ENCODE peak calls at places on chromosomes 5 and 9, in eight cellular contexts. K is activated T-cell treated with anti-CD3 and anti-CD28 coated beads for 24 hours; C is NCI-H1092; N is germinal center; A is left cardiac atrium; L is DMS53; G is IMR-90; I is activated naive CD4-positive, alpha-beta T cell treated with Interleukin-2 at 50 U/mL for 16 hours. S is an unnamed sample.

GRCh38 chr5:142248853-142249462 is 75.9 kb downstream of the SPRY4 start:
- DNase-seq in K (no peak), G (peak), C (no peak), L (no peak), N (no peak), I (no peak), A (peak), S (peak)

GRCh38 chr9:19517202-19517942 is 108.6 kb downstream of the ACER2 start:
- DNase-seq in L (peak), A (no peak), C (no peak), I (no peak), G (no peak), K (no peak), N (no peak), S (peak)

GRCh38 chr5:116032094-116032517 is at the start of gene ARL14EPL:
- DNase-seq in A (peak), N (peak), G (peak), I (no peak), C (no peak), L (peak), K (no peak), S (peak)

GRCh38 chr5:12703254-12703653 is 799.0 kb upstream of the CTNND2 start:
- DNase-seq in C (no peak), I (no peak), K (no peak), A (no peak), N (no peak), G (no peak), L (no peak), S (no peak)

GRCh38 chr5:174413520-174414314 is 310.7 kb upstream of the MSX2 start:
- DNase-seq in G (peak), C (no peak), I (no peak), N (no peak), K (no peak), L (no peak), A (no peak), S (no peak)

GRCh38 chr5:98605010-98605425 is 168.4 kb upstream of the RGMB start:
- DNase-seq in G (peak), K (no peak), C (no peak), L (peak), N (no peak), I (no peak), A (no peak), S (no peak)

GRCh38 chr5:59678959-59679358 is 214.6 kb downstream of the PDE4D start:
- DNase-seq in I (no peak), G (no peak), L (no peak), A (no peak), C (no peak), K (no peak), N (no peak), S (no peak)

GRCh38 chr5:170497311-170498038 is 6.3 kb upstream of the KCNIP1 start:
- DNase-seq in N (no peak), K (no peak), L (no peak), I (no peak), G (peak), A (no peak), C (no peak), S (no peak)

GRCh38 chr5:150672237-150672883 is 11.3 kb downstream of the MYOZ3 start:
- DNase-seq in I (peak), N (no peak), G (no peak), C (no peak), L (peak), A (peak), K (no peak), S (no peak)

GRCh38 chr5:135208555-135209494 is 174.8 kb upstream of the PITX1 start:
- DNase-seq in N (no peak), K (no peak), A (no peak), C (peak), L (peak), I (no peak), G (peak), S (no peak)

GRCh38 chr5:69129413-69129812 is 35.6 kb downstream of the SLC30A5 start:
- DNase-seq in A (no peak), I (no peak), L (peak), C (no peak), K (no peak), G (peak), N (no peak), S (no peak)

GRCh38 chr9:6805532-6805931 is 47.8 kb downstream of the KDM4C start:
- DNase-seq in N (no peak), K (no peak), L (no peak), C (no peak), A (peak), I (no peak), G (peak), S (no peak)

GRCh38 chr9:111924281-111924680 is 27.7 kb downstream of the UGCG start:
- DNase-seq in A (no peak), I (no peak), N (no peak), C (no peak), G (no peak), L (peak), K (no peak), S (no peak)

GRCh38 chr9:36049408-36049807 is 12.7 kb downstream of the RECK start:
- DNase-seq in G (no peak), K (no peak), N (no peak), C (no peak), I (no peak), L (no peak), A (no peak), S (no peak)

GRCh38 chr5:100902406-100903035 is 561 bp downstream of the ST8SIA4 start:
- DNase-seq in A (no peak), K (no peak), C (no peak), N (no peak), L (peak), I (peak), G (no peak), S (no peak)

GRCh38 chr5:134864707-134865106 is 9.5 kb upstream of the TXNDC15 start:
- DNase-seq in L (no peak), I (no peak), G (no peak), K (no peak), C (no peak), N (no peak), A (no peak), S (no peak)

GRCh38 chr5:87524217-87524616 is 111.5 kb upstream of the CCNH start:
- DNase-seq in K (no peak), G (no peak), N (no peak), C (no peak), I (no peak), L (no peak), A (no peak), S (no peak)

GRCh38 chr9:116697341-116697740 is 10.2 kb downstream of the TRIM32 start:
- DNase-seq in C (no peak), G (peak), L (no peak), I (no peak), A (no peak), K (no peak), N (no peak), S (no peak)

GRCh38 chr5:155070781-155071180 is 57.2 kb downstream of the KIF4B start:
- DNase-seq in N (no peak), C (no peak), L (no peak), I (no peak), K (no peak), A (no peak), G (no peak), S (no peak)

GRCh38 chr5:168342985-168343384 is 51.5 kb downstream of the WWC1 start:
- DNase-seq in L (no peak), N (no peak), G (no peak), I (no peak), K (no peak), C (no peak), A (no peak), S (no peak)

GRCh38 chr5:56815657-56816545 is 552 bp downstream of the MAP3K1 start:
- DNase-seq in I (peak), A (peak), K (no peak), G (peak), L (peak), C (no peak), N (peak), S (no peak)

GRCh38 chr5:135444360-135444759 is 2.8 kb downstream of the DCANP1 start:
- DNase-seq in L (no peak), G (no peak), I (no peak), A (no peak), C (no peak), N (no peak), K (no peak), S (no peak)

GRCh38 chr9:111527347-111527746 is 2.4 kb downstream of the ZNF483 start:
- DNase-seq in A (no peak), L (no peak), C (no peak), N (no peak), G (no peak), K (no peak), I (no peak), S (no peak)

GRCh38 chr9:86713970-86714369 is 233.3 kb downstream of the GAS1 start:
- DNase-seq in I (no peak), L (no peak), A (no peak), C (no peak), G (peak), N (no peak), K (no peak), S (no peak)

GRCh38 chr5:132218321-132218720 is 9.3 kb downstream of the P4HA2 start:
- DNase-seq in G (no peak), N (no peak), L (no peak), A (no peak), C (no peak), K (no peak), I (no peak), S (no peak)

S was measured in Caco-2.